ENCODE peak calls at places on chromosome 1, in six cellular contexts. Y is GM12891, J is K562, Q is H1, A is GM12878, X is HepG2. N is an unnamed sample.

GRCh38 chr1:240455228-240455821 is 156.6 kb downstream of the GREM2 start:
- DNase-seq in A (no peak), Q (no peak), X (no peak), J (no peak), Y (no peak), N (no peak)

GRCh38 chr1:231836227-231836893 is 209.8 kb downstream of the DISC1 start:
- DNase-seq in Y (no peak), A (no peak), X (peak; percentile 95), J (no peak), Q (no peak), N (no peak)

GRCh38 chr1:151145158-151146071 is 1.0 kb downstream of the SEMA6C start:
- DNase-seq in A (no peak), J (no peak), Q (peak; percentile 77), Y (no peak), X (no peak), N (no peak)

GRCh38 chr1:154207262-154207661 is 1.1 kb upstream of the CFAP141 start:
- DNase-seq in J (no peak), X (no peak), A (no peak), Q (no peak), Y (no peak), N (no peak)

GRCh38 chr1:12556368-12556930 is 61.6 kb downstream of the DHRS3 start:
- DNase-seq in Y (no peak), A (no peak), X (no peak), J (no peak), Q (no peak), N (no peak)

GRCh38 chr1:75097686-75098085 is 36.5 kb upstream of the LHX8 start:
- DNase-seq in Y (no peak), A (no peak), Q (no peak), X (no peak), J (no peak), N (no peak)

GRCh38 chr1:228540161-228540917 is 53.2 kb downstream of the RNF187 start:
- DNase-seq in X (no peak), J (no peak), A (no peak), Q (no peak), Y (no peak), N (no peak)

GRCh38 chr1:157134442-157134841 is 3.8 kb downstream of the ETV3 start:
- DNase-seq in A (no peak), X (no peak), Q (no peak), Y (no peak), J (no peak), N (no peak)

GRCh38 chr1:184222561-184223157 is 164.2 kb upstream of the C1orf21 start:
- DNase-seq in Y (peak; percentile 33), J (peak; percentile 71), X (peak; percentile 25), A (peak; percentile 11), Q (peak; percentile 83), N (peak; percentile 21)

GRCh38 chr1:246213502-246213901 is 293.6 kb downstream of the SMYD3 start:
- DNase-seq in Y (no peak), J (no peak), A (no peak), X (no peak), Q (no peak), N (no peak)

GRCh38 chr1:160030657-160031367 is 978 bp downstream of the PIGM start:
- DNase-seq in Q (no peak), Y (no peak), J (no peak), A (no peak), X (no peak), N (no peak)

GRCh38 chr1:213564215-213564659 is 423.5 kb upstream of the PROX1 start:
- DNase-seq in X (peak; percentile 79), J (no peak), A (no peak), Y (no peak), Q (no peak), N (no peak)

GRCh38 chr1:6179564-6180175 is 451 bp downstream of the CHD5 start:
- DNase-seq in J (no peak), Q (no peak), Y (no peak), X (no peak), A (no peak), N (no peak)

GRCh38 chr1:154115180-154115579 is 39.7 kb downstream of the NUP210L start:
- DNase-seq in Q (no peak), A (no peak), J (no peak), X (no peak), Y (no peak), N (no peak)

GRCh38 chr1:180785306-180785705 is 127.4 kb upstream of the KIAA1614 start:
- DNase-seq in J (no peak), Y (no peak), X (no peak), Q (no peak), A (no peak), N (no peak)

GRCh38 chr1:17098440-17099317 is 20.6 kb downstream of the PADI2 start:
- DNase-seq in X (no peak), Q (no peak), J (no peak), A (no peak), Y (no peak), N (no peak)

GRCh38 chr1:155499263-155499662 is 63.3 kb downstream of the ASH1L start:
- DNase-seq in Y (no peak), A (no peak), Q (no peak), J (no peak), X (peak; percentile 14), N (no peak)

GRCh38 chr1:186152945-186153309 is 222.1 kb downstream of the TPR start:
- DNase-seq in Q (no peak), J (no peak), A (no peak), Y (no peak), X (no peak), N (no peak)

GRCh38 chr1:184160942-184161698 is 109.6 kb downstream of the TSEN15 start:
- DNase-seq in J (no peak), X (no peak), A (peak; percentile 42), Y (no peak), Q (no peak), N (no peak)

GRCh38 chr1:109479901-109480300 is 3.8 kb upstream of the ATXN7L2 start:
- DNase-seq in J (no peak), Q (no peak), A (no peak), X (no peak), Y (no peak), N (no peak)

GRCh38 chr1:56978819-56979218 is 13.0 kb upstream of the C8B start:
- DNase-seq in A (no peak), Y (no peak), X (no peak), Q (no peak), J (no peak), N (no peak)

GRCh38 chr1:56977910-56978309 is 12.1 kb upstream of the C8B start:
- DNase-seq in Q (no peak), A (no peak), Y (no peak), X (no peak), J (no peak), N (no peak)

GRCh38 chr1:56972971-56973370 is 7.2 kb upstream of the C8B start:
- DNase-seq in Y (no peak), J (no peak), X (no peak), A (no peak), Q (no peak), N (no peak)

GRCh38 chr1:56973898-56974752 is 8.3 kb upstream of the C8B start:
- DNase-seq in Y (no peak), X (no peak), A (no peak), Q (no peak), J (no peak), N (no peak)

GRCh38 chr1:56975446-56975845 is 9.6 kb upstream of the C8B start:
- DNase-seq in J (no peak), X (no peak), Y (no peak), Q (no peak), A (no peak), N (no peak)
- TF ChIP-seq TAF1 in J (no peak), X (no peak), Y (no peak), Q (no peak), A (no peak), N (no peak)

GRCh38 chr1:93330617-93331016 is 15.1 kb upstream of the DR1 start:
- DNase-seq in J (no peak), X (no peak), A (no peak), Y (no peak), Q (no peak), N (no peak)

GRCh38 chr1:93328809-93329477 is 16.8 kb upstream of the DR1 start:
- DNase-seq in Q (no peak), X (no peak), J (no peak), A (no peak), Y (no peak), N (no peak)

GRCh38 chr1:93332368-93332767 is 13.3 kb upstream of the DR1 start:
- DNase-seq in X (no peak), J (no peak), Y (no peak), Q (no peak), A (no peak), N (no peak)

GRCh38 chr1:93330196-93330595 is 15.5 kb upstream of the DR1 start:
- DNase-seq in Y (no peak), Q (no peak), J (no peak), A (no peak), X (no peak), N (no peak)

GRCh38 chr1:93331412-93331811 is 14.3 kb upstream of the DR1 start:
- DNase-seq in A (no peak), X (no peak), Q (no peak), Y (no peak), J (no peak), N (no peak)
- TF ChIP-seq POLR2AphosphoS5 in A (no peak), X (no peak), Q (no peak), Y (no peak), J (no peak), N (no peak)

DNA sequence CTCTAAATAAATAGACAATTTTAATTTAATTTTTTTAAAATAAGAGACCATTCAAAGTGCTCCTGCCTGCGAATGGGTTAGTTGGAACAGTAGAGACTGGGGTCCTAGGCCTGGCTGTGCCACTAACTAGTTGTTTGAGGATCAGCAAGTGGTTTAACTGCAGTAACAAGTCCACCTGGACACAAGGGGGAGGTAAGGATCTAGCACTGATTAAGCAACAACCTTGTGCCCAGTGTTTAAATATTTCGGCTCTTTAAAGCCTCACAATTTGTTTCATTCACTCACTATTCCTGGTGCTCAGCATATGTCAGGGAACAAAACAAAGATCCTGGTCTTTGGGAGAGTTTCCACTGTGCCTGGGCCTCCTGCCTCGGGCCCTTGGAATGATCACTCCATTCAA is 1.6 kb upstream of the AGT start:
- DNase-seq in Q (no peak), Y (no peak), A (no peak), J (no peak), X (peak; percentile 63), N (no peak)
- TF ChIP-seq POLR2A in Q (no peak), Y (no peak), A (no peak), J (no peak), X (no peak), N (no peak)

DNA sequence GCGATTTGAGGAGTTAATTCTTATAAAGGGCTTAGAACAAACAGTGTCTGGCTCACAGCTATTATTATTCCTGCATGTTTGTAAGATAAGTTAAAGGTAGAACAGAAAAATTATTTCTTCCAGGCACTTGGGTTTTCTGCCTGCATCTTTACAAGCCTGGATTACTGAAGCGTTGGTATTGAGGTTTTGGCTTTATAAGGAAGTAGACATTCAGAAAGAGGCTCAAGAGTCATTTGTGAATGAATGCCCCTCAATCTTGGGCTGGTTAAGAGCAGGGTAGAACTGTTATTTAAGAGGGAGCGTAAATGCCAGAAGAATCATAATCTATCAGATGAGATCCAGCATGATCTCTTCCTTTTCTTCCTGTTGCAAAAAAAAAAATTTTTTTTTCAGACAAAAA is 77.3 kb upstream of the ARID1A start:
- DNase-seq in J (no peak), Q (no peak), Y (no peak), A (no peak), X (no peak), N (no peak)
- TF ChIP-seq TAF1 in J (no peak), Q (no peak), Y (no peak), A (no peak), X (no peak), N (no peak)

N was measured in GM12892.